ENCODE peak calls at places on chromosomes 1 and 21, in nine cellular contexts. One of them, this sample, is unnamed.

GRCh38 chr1:180966744-180967536 is 54.2 kb downstream of the KIAA1614 start:
- DNase-seq in sciatic nerve: no peak
- DNase-seq in HTR-8/SVneo: no peak
- DNase-seq in heart right ventricle: no peak
- DNase-seq in Kasumi-1: no peak
- DNase-seq in CD4-positive, alpha-beta T cell: no peak
- DNase-seq in HCEC 1CT: no peak
- DNase-seq in MV-4-11: no peak
- DNase-seq in mesendoderm: no peak
- DNase-seq in this sample: no peak

GRCh38 chr1:21499283-21499945 is 9.8 kb upstream of the ALPL start:
- DNase-seq in HCEC 1CT: no peak
- DNase-seq in MV-4-11: no peak
- DNase-seq in HTR-8/SVneo: no peak
- DNase-seq in heart right ventricle: no peak
- DNase-seq in CD4-positive, alpha-beta T cell: no peak
- DNase-seq in sciatic nerve: no peak
- DNase-seq in mesendoderm: no peak
- DNase-seq in Kasumi-1: no peak
- DNase-seq in this sample: no peak

GRCh38 chr21:33937931-33938339 is 22.3 kb upstream of the ATP5PO start:
- DNase-seq in heart right ventricle: no peak
- DNase-seq in sciatic nerve: no peak
- DNase-seq in HTR-8/SVneo: no peak
- DNase-seq in HCEC 1CT: no peak
- DNase-seq in MV-4-11: peak; percentile 88
- DNase-seq in mesendoderm: no peak
- DNase-seq in Kasumi-1: no peak
- DNase-seq in CD4-positive, alpha-beta T cell: peak; percentile 39
- DNase-seq in this sample: no peak

GRCh38 chr1:48619529-48619928 is 147.5 kb upstream of the SPATA6 start:
- DNase-seq in Kasumi-1: no peak
- DNase-seq in CD4-positive, alpha-beta T cell: no peak
- DNase-seq in MV-4-11: no peak
- DNase-seq in sciatic nerve: peak; percentile 64
- DNase-seq in HCEC 1CT: no peak
- DNase-seq in HTR-8/SVneo: no peak
- DNase-seq in heart right ventricle: peak; percentile 9
- DNase-seq in mesendoderm: peak; percentile 82
- DNase-seq in this sample: peak; percentile 67

GRCh38 chr1:13892671-13893325 is 192.8 kb downstream of the PRDM2 start:
- DNase-seq in CD4-positive, alpha-beta T cell: no peak
- DNase-seq in mesendoderm: peak; percentile 39
- DNase-seq in HCEC 1CT: no peak
- DNase-seq in MV-4-11: no peak
- DNase-seq in heart right ventricle: peak; percentile 29
- DNase-seq in HTR-8/SVneo: no peak
- DNase-seq in Kasumi-1: no peak
- DNase-seq in sciatic nerve: no peak
- DNase-seq in this sample: peak; percentile 61

GRCh38 chr1:76870037-76870436 is 2.8 kb downstream of the ST6GALNAC5 start:
- DNase-seq in CD4-positive, alpha-beta T cell: no peak
- DNase-seq in MV-4-11: no peak
- DNase-seq in HTR-8/SVneo: no peak
- DNase-seq in Kasumi-1: no peak
- DNase-seq in sciatic nerve: no peak
- DNase-seq in mesendoderm: no peak
- DNase-seq in HCEC 1CT: no peak
- DNase-seq in heart right ventricle: no peak
- DNase-seq in this sample: no peak

GRCh38 chr1:11520531-11521233 is 41.7 kb downstream of the DISP3 start:
- DNase-seq in Kasumi-1: no peak
- DNase-seq in mesendoderm: no peak
- DNase-seq in HTR-8/SVneo: no peak
- DNase-seq in sciatic nerve: peak; percentile 51
- DNase-seq in heart right ventricle: no peak
- DNase-seq in HCEC 1CT: no peak
- DNase-seq in CD4-positive, alpha-beta T cell: no peak
- DNase-seq in MV-4-11: no peak
- DNase-seq in this sample: no peak

GRCh38 chr1:14915356-14916054 is 238.0 kb upstream of the TMEM51 start:
- DNase-seq in CD4-positive, alpha-beta T cell: peak; percentile 18
- DNase-seq in HCEC 1CT: peak; percentile 7
- DNase-seq in HTR-8/SVneo: peak; percentile 70
- DNase-seq in Kasumi-1: peak; percentile 27
- DNase-seq in heart right ventricle: peak; percentile 41
- DNase-seq in mesendoderm: peak; percentile 54
- DNase-seq in MV-4-11: peak; percentile 14
- DNase-seq in sciatic nerve: peak; percentile 71
- DNase-seq in this sample: peak; percentile 76

GRCh38 chr1:160539896-160540858 is 17.1 kb upstream of the SLAMF6 start:
- DNase-seq in Kasumi-1: peak; percentile 98
- DNase-seq in HTR-8/SVneo: no peak
- DNase-seq in heart right ventricle: no peak
- DNase-seq in sciatic nerve: no peak
- DNase-seq in MV-4-11: peak; percentile 95
- DNase-seq in mesendoderm: peak; percentile 96
- DNase-seq in CD4-positive, alpha-beta T cell: peak; percentile 36
- DNase-seq in HCEC 1CT: no peak
- DNase-seq in this sample: no peak

GRCh38 chr1:161973924-161974845 is 49.5 kb downstream of the OLFML2B start:
- DNase-seq in HCEC 1CT: no peak
- DNase-seq in mesendoderm: no peak
- DNase-seq in heart right ventricle: peak; percentile 59
- DNase-seq in CD4-positive, alpha-beta T cell: no peak
- DNase-seq in HTR-8/SVneo: no peak
- DNase-seq in Kasumi-1: no peak
- DNase-seq in MV-4-11: no peak
- DNase-seq in sciatic nerve: no peak
- DNase-seq in this sample: no peak

GRCh38 chr1:201597551-201598230 is 58.8 kb downstream of the NAV1 start:
- DNase-seq in HCEC 1CT: no peak
- DNase-seq in heart right ventricle: peak; percentile 47
- DNase-seq in sciatic nerve: no peak
- DNase-seq in Kasumi-1: peak; percentile 38
- DNase-seq in MV-4-11: no peak
- DNase-seq in mesendoderm: no peak
- DNase-seq in CD4-positive, alpha-beta T cell: no peak
- DNase-seq in HTR-8/SVneo: no peak
- DNase-seq in this sample: no peak

This sample was measured in ecto neural progenitor cell.